ENCODE peak calls at places on chromosomes 13 and 19, in five cellular contexts. One of them, this sample, is unnamed.

GRCh38 chr19:5994407-5995165 is 16.6 kb upstream of the RANBP3 start:
- DNase-seq in glutamatergic neuron: no peak
- DNase-seq in cardiac muscle cell: no peak
- DNase-seq in globus pallidus: no peak
- DNase-seq in stimulated activated CD4-positive, alpha-beta T cell treated with anti-CD3 and anti-CD28 coated beads, Interleukin-1b, Interleukin-23, amount 100 ng/mL, for 1 hour: no peak
- DNase-seq in this sample: no peak

GRCh38 chr13:111269508-111269907 is 50.9 kb upstream of the TEX29 start:
- DNase-seq in glutamatergic neuron: no peak
- DNase-seq in globus pallidus: no peak
- DNase-seq in cardiac muscle cell: no peak
- DNase-seq in stimulated activated CD4-positive, alpha-beta T cell treated with anti-CD3 and anti-CD28 coated beads, Interleukin-1b, Interleukin-23, amount 100 ng/mL, for 1 hour: no peak
- DNase-seq in this sample: no peak

GRCh38 chr19:41298327-41298964 is 11.5 kb upstream of the CCDC97 start:
- DNase-seq in glutamatergic neuron: peak; percentile 61
- DNase-seq in globus pallidus: no peak
- DNase-seq in stimulated activated CD4-positive, alpha-beta T cell treated with anti-CD3 and anti-CD28 coated beads, Interleukin-1b, Interleukin-23, amount 100 ng/mL, for 1 hour: no peak
- DNase-seq in cardiac muscle cell: peak; percentile 85
- DNase-seq in this sample: peak; percentile 9

GRCh38 chr13:109840201-109840892 is 54.0 kb upstream of the IRS2 start:
- DNase-seq in cardiac muscle cell: peak; percentile 57
- DNase-seq in stimulated activated CD4-positive, alpha-beta T cell treated with anti-CD3 and anti-CD28 coated beads, Interleukin-1b, Interleukin-23, amount 100 ng/mL, for 1 hour: no peak
- DNase-seq in globus pallidus: no peak
- DNase-seq in glutamatergic neuron: no peak
- DNase-seq in this sample: no peak

GRCh38 chr13:68927387-68928026 is 1180.1 kb upstream of the ATXN8OS start:
- DNase-seq in glutamatergic neuron: peak; percentile 43
- DNase-seq in globus pallidus: peak; percentile 10
- DNase-seq in cardiac muscle cell: no peak
- DNase-seq in stimulated activated CD4-positive, alpha-beta T cell treated with anti-CD3 and anti-CD28 coated beads, Interleukin-1b, Interleukin-23, amount 100 ng/mL, for 1 hour: no peak
- DNase-seq in this sample: peak; percentile 29

GRCh38 chr19:14563989-14564650 is 7.7 kb downstream of the NDUFB7 start:
- DNase-seq in stimulated activated CD4-positive, alpha-beta T cell treated with anti-CD3 and anti-CD28 coated beads, Interleukin-1b, Interleukin-23, amount 100 ng/mL, for 1 hour: no peak
- DNase-seq in glutamatergic neuron: peak; percentile 52
- DNase-seq in globus pallidus: no peak
- DNase-seq in cardiac muscle cell: peak; percentile 21
- DNase-seq in this sample: no peak

GRCh38 chr19:5137571-5138124 is 168.7 kb downstream of the KDM4B start:
- DNase-seq in stimulated activated CD4-positive, alpha-beta T cell treated with anti-CD3 and anti-CD28 coated beads, Interleukin-1b, Interleukin-23, amount 100 ng/mL, for 1 hour: no peak
- DNase-seq in glutamatergic neuron: peak; percentile 61
- DNase-seq in cardiac muscle cell: no peak
- DNase-seq in globus pallidus: no peak
- DNase-seq in this sample: no peak

GRCh38 chr13:54387607-54388006 is 1359.0 kb downstream of the OLFM4 start:
- DNase-seq in stimulated activated CD4-positive, alpha-beta T cell treated with anti-CD3 and anti-CD28 coated beads, Interleukin-1b, Interleukin-23, amount 100 ng/mL, for 1 hour: no peak
- DNase-seq in glutamatergic neuron: no peak
- DNase-seq in cardiac muscle cell: no peak
- DNase-seq in globus pallidus: no peak
- DNase-seq in this sample: no peak

GRCh38 chr19:8340341-8341096 is 2.5 kb downstream of the KANK3 start:
- DNase-seq in globus pallidus: no peak
- DNase-seq in cardiac muscle cell: peak; percentile 49
- DNase-seq in glutamatergic neuron: no peak
- DNase-seq in stimulated activated CD4-positive, alpha-beta T cell treated with anti-CD3 and anti-CD28 coated beads, Interleukin-1b, Interleukin-23, amount 100 ng/mL, for 1 hour: no peak
- DNase-seq in this sample: no peak

GRCh38 chr19:29841559-29842367 is 30.0 kb downstream of the CCNE1 start:
- DNase-seq in cardiac muscle cell: peak; percentile 43
- DNase-seq in glutamatergic neuron: no peak
- DNase-seq in stimulated activated CD4-positive, alpha-beta T cell treated with anti-CD3 and anti-CD28 coated beads, Interleukin-1b, Interleukin-23, amount 100 ng/mL, for 1 hour: no peak
- DNase-seq in globus pallidus: no peak
- DNase-seq in this sample: no peak

GRCh38 chr19:38900816-38901215 is 1.0 kb downstream of the NFKBIB start:
- DNase-seq in globus pallidus: no peak
- DNase-seq in glutamatergic neuron: no peak
- DNase-seq in cardiac muscle cell: peak; percentile 29
- DNase-seq in stimulated activated CD4-positive, alpha-beta T cell treated with anti-CD3 and anti-CD28 coated beads, Interleukin-1b, Interleukin-23, amount 100 ng/mL, for 1 hour: no peak
- DNase-seq in this sample: no peak

GRCh38 chr13:51330741-51331140 is 8.8 kb upstream of the SERPINE3 start:
- DNase-seq in globus pallidus: no peak
- DNase-seq in cardiac muscle cell: peak; percentile 73
- DNase-seq in glutamatergic neuron: no peak
- DNase-seq in stimulated activated CD4-positive, alpha-beta T cell treated with anti-CD3 and anti-CD28 coated beads, Interleukin-1b, Interleukin-23, amount 100 ng/mL, for 1 hour: no peak
- DNase-seq in this sample: no peak

GRCh38 chr13:79780240-79780639 is 299.3 kb downstream of the NDFIP2 start:
- DNase-seq in globus pallidus: no peak
- DNase-seq in glutamatergic neuron: no peak
- DNase-seq in cardiac muscle cell: no peak
- DNase-seq in stimulated activated CD4-positive, alpha-beta T cell treated with anti-CD3 and anti-CD28 coated beads, Interleukin-1b, Interleukin-23, amount 100 ng/mL, for 1 hour: no peak
- DNase-seq in this sample: no peak

GRCh38 chr19:28443361-28443760 is 769.6 kb downstream of the UQCRFS1 start:
- DNase-seq in cardiac muscle cell: no peak
- DNase-seq in stimulated activated CD4-positive, alpha-beta T cell treated with anti-CD3 and anti-CD28 coated beads, Interleukin-1b, Interleukin-23, amount 100 ng/mL, for 1 hour: no peak
- DNase-seq in globus pallidus: no peak
- DNase-seq in glutamatergic neuron: no peak
- DNase-seq in this sample: no peak

GRCh38 chr13:113023217-113023597 is 54.2 kb downstream of the MCF2L start:
- DNase-seq in stimulated activated CD4-positive, alpha-beta T cell treated with anti-CD3 and anti-CD28 coated beads, Interleukin-1b, Interleukin-23, amount 100 ng/mL, for 1 hour: no peak
- DNase-seq in cardiac muscle cell: peak; percentile 66
- DNase-seq in globus pallidus: no peak
- DNase-seq in glutamatergic neuron: no peak
- DNase-seq in this sample: no peak

GRCh38 chr19:6717036-6717435 is 3.4 kb downstream of the C3 start:
- DNase-seq in cardiac muscle cell: no peak
- DNase-seq in glutamatergic neuron: peak; percentile 41
- DNase-seq in stimulated activated CD4-positive, alpha-beta T cell treated with anti-CD3 and anti-CD28 coated beads, Interleukin-1b, Interleukin-23, amount 100 ng/mL, for 1 hour: no peak
- DNase-seq in globus pallidus: no peak
- DNase-seq in this sample: no peak

GRCh38 chr19:38395381-38396127 is 7.1 kb downstream of the SPRED3 start:
- DNase-seq in cardiac muscle cell: no peak
- DNase-seq in stimulated activated CD4-positive, alpha-beta T cell treated with anti-CD3 and anti-CD28 coated beads, Interleukin-1b, Interleukin-23, amount 100 ng/mL, for 1 hour: no peak
- DNase-seq in glutamatergic neuron: peak; percentile 41
- DNase-seq in globus pallidus: no peak
- DNase-seq in this sample: no peak

GRCh38 chr19:1298235-1298634 is 12.6 kb downstream of the EFNA2 start:
- DNase-seq in stimulated activated CD4-positive, alpha-beta T cell treated with anti-CD3 and anti-CD28 coated beads, Interleukin-1b, Interleukin-23, amount 100 ng/mL, for 1 hour: no peak
- DNase-seq in glutamatergic neuron: no peak
- DNase-seq in globus pallidus: no peak
- DNase-seq in cardiac muscle cell: no peak
- DNase-seq in this sample: no peak

GRCh38 chr13:23767806-23768205 is 121.4 kb downstream of the MIPEP start:
- DNase-seq in globus pallidus: no peak
- DNase-seq in glutamatergic neuron: no peak
- DNase-seq in cardiac muscle cell: no peak
- DNase-seq in stimulated activated CD4-positive, alpha-beta T cell treated with anti-CD3 and anti-CD28 coated beads, Interleukin-1b, Interleukin-23, amount 100 ng/mL, for 1 hour: no peak
- DNase-seq in this sample: no peak

GRCh38 chr19:51702103-51702753 is 9.1 kb downstream of the SPACA6 start:
- DNase-seq in stimulated activated CD4-positive, alpha-beta T cell treated with anti-CD3 and anti-CD28 coated beads, Interleukin-1b, Interleukin-23, amount 100 ng/mL, for 1 hour: no peak
- DNase-seq in globus pallidus: peak; percentile 53
- DNase-seq in glutamatergic neuron: peak; percentile 70
- DNase-seq in cardiac muscle cell: peak; percentile 79
- DNase-seq in this sample: peak; percentile 58

GRCh38 chr13:38530492-38530891 is 156.4 kb upstream of the FREM2 start:
- DNase-seq in globus pallidus: peak; percentile 3
- DNase-seq in cardiac muscle cell: peak; percentile 48
- DNase-seq in stimulated activated CD4-positive, alpha-beta T cell treated with anti-CD3 and anti-CD28 coated beads, Interleukin-1b, Interleukin-23, amount 100 ng/mL, for 1 hour: no peak
- DNase-seq in glutamatergic neuron: no peak
- DNase-seq in this sample: no peak

GRCh38 chr19:54477650-54478049 is 4.6 kb upstream of the CDC42EP5 start:
- DNase-seq in stimulated activated CD4-positive, alpha-beta T cell treated with anti-CD3 and anti-CD28 coated beads, Interleukin-1b, Interleukin-23, amount 100 ng/mL, for 1 hour: no peak
- DNase-seq in cardiac muscle cell: no peak
- DNase-seq in glutamatergic neuron: no peak
- DNase-seq in globus pallidus: no peak
- DNase-seq in this sample: no peak

GRCh38 chr13:57138988-57139387 is 1.7 kb upstream of the PRR20A start:
- DNase-seq in cardiac muscle cell: no peak
- DNase-seq in stimulated activated CD4-positive, alpha-beta T cell treated with anti-CD3 and anti-CD28 coated beads, Interleukin-1b, Interleukin-23, amount 100 ng/mL, for 1 hour: no peak
- DNase-seq in globus pallidus: no peak
- DNase-seq in glutamatergic neuron: no peak
- DNase-seq in this sample: no peak

GRCh38 chr19:51294211-51294976 is 17.1 kb upstream of the IGLON5 start:
- DNase-seq in glutamatergic neuron: no peak
- DNase-seq in stimulated activated CD4-positive, alpha-beta T cell treated with anti-CD3 and anti-CD28 coated beads, Interleukin-1b, Interleukin-23, amount 100 ng/mL, for 1 hour: no peak
- DNase-seq in globus pallidus: no peak
- DNase-seq in cardiac muscle cell: no peak
- DNase-seq in this sample: no peak

GRCh38 chr13:99657848-99658265 is 156.6 kb downstream of the TM9SF2 start:
- DNase-seq in glutamatergic neuron: peak; percentile 62
- DNase-seq in stimulated activated CD4-positive, alpha-beta T cell treated with anti-CD3 and anti-CD28 coated beads, Interleukin-1b, Interleukin-23, amount 100 ng/mL, for 1 hour: no peak
- DNase-seq in globus pallidus: peak; percentile 26
- DNase-seq in cardiac muscle cell: peak; percentile 54
- DNase-seq in this sample: no peak

GRCh38 chr13:33433316-33433715 is 147.8 kb upstream of the STARD13 start:
- DNase-seq in glutamatergic neuron: no peak
- DNase-seq in stimulated activated CD4-positive, alpha-beta T cell treated with anti-CD3 and anti-CD28 coated beads, Interleukin-1b, Interleukin-23, amount 100 ng/mL, for 1 hour: no peak
- DNase-seq in globus pallidus: no peak
- DNase-seq in cardiac muscle cell: no peak
- DNase-seq in this sample: no peak

GRCh38 chr13:109955598-109955997 is 169.2 kb upstream of the IRS2 start:
- DNase-seq in glutamatergic neuron: no peak
- DNase-seq in stimulated activated CD4-positive, alpha-beta T cell treated with anti-CD3 and anti-CD28 coated beads, Interleukin-1b, Interleukin-23, amount 100 ng/mL, for 1 hour: no peak
- DNase-seq in globus pallidus: no peak
- DNase-seq in cardiac muscle cell: peak; percentile 85
- DNase-seq in this sample: no peak

GRCh38 chr13:113875829-113876228 is 12.0 kb upstream of the GAS6 start:
- DNase-seq in glutamatergic neuron: no peak
- DNase-seq in cardiac muscle cell: no peak
- DNase-seq in stimulated activated CD4-positive, alpha-beta T cell treated with anti-CD3 and anti-CD28 coated beads, Interleukin-1b, Interleukin-23, amount 100 ng/mL, for 1 hour: no peak
- DNase-seq in globus pallidus: no peak
- DNase-seq in this sample: no peak

GRCh38 chr13:113064534-113065405 is 40.8 kb upstream of the F7 start:
- DNase-seq in glutamatergic neuron: no peak
- DNase-seq in globus pallidus: no peak
- DNase-seq in stimulated activated CD4-positive, alpha-beta T cell treated with anti-CD3 and anti-CD28 coated beads, Interleukin-1b, Interleukin-23, amount 100 ng/mL, for 1 hour: no peak
- DNase-seq in cardiac muscle cell: peak; percentile 81
- DNase-seq in this sample: no peak

This sample was measured in DMS153.